ENCODE peak calls at places on chromosomes 1 and 21, in five cellular contexts. N is GF-D8, V is A172, M is NAMALWA, Q is H1. U is an unnamed sample.

GRCh38 chr21:17901458-17902092 is 82.4 kb upstream of the C21orf91 start:
- DNase-seq in N (no peak), Q (no peak), V (peak), M (no peak), U (peak)

GRCh38 chr1:100629391-100629790 is 90.2 kb upstream of the VCAM1 start:
- DNase-seq in Q (no peak), V (no peak), M (no peak), N (no peak), U (peak)

GRCh38 chr21:44581158-44581557 is 754 bp upstream of the KRTAP10-5 start:
- DNase-seq in N (no peak), M (no peak), Q (no peak), V (no peak), U (no peak)

GRCh38 chr1:39638965-39639332 is 494 bp downstream of the HEYL start:
- DNase-seq in M (no peak), V (no peak), Q (no peak), N (no peak), U (no peak)

GRCh38 chr1:243496173-243496553 is 240.3 kb downstream of the SDCCAG8 start:
- DNase-seq in M (no peak), N (no peak), V (no peak), Q (no peak), U (no peak)

GRCh38 chr21:44740721-44741120 is 29.3 kb upstream of the TSPEAR start:
- DNase-seq in M (no peak), N (no peak), V (no peak), Q (peak), U (no peak)

GRCh38 chr1:177334856-177335255 is 164.1 kb downstream of the BRINP2 start:
- DNase-seq in V (no peak), Q (no peak), N (no peak), M (no peak), U (no peak)

GRCh38 chr1:171142081-171142450 is 43.0 kb upstream of the FMO2 start:
- DNase-seq in V (no peak), M (no peak), Q (no peak), N (no peak), U (peak)

GRCh38 chr1:218711021-218711420 is 365.9 kb downstream of the TGFB2 start:
- DNase-seq in V (peak), N (no peak), M (no peak), Q (no peak), U (peak)

GRCh38 chr1:182990413-182991144 is 32.6 kb upstream of the LAMC1 start:
- DNase-seq in Q (no peak), M (no peak), N (no peak), V (peak), U (peak)

GRCh38 chr1:220123889-220124288 is 30.0 kb downstream of the IARS2 start:
- DNase-seq in Q (no peak), V (no peak), N (no peak), M (peak), U (no peak)

GRCh38 chr1:206025283-206025820 is 1.7 kb upstream of the CTSE start:
- DNase-seq in Q (no peak), M (no peak), N (no peak), V (no peak), U (no peak)